ENCODE peak calls at places on chromosomes 1 and 21, in ten cellular contexts. One of them, this sample, is unnamed.

GRCh38 chr1:44418022-44418673 is 13.1 kb downstream of the RNF220 start:
- DNase-seq in bronchial epithelial cell: no peak
- DNase-seq in BE2C: no peak
- DNase-seq in AG04450: no peak
- DNase-seq in tibial artery: no peak
- DNase-seq in psoas muscle: no peak
- DNase-seq in GM12878: no peak
- DNase-seq in uterus: no peak
- DNase-seq in astrocyte: no peak
- DNase-seq in choroid plexus epithelial cell: no peak
- DNase-seq in this sample: no peak

GRCh38 chr21:46063227-46063626 is 34.7 kb upstream of the COL6A2 start:
- DNase-seq in bronchial epithelial cell: no peak
- DNase-seq in BE2C: no peak
- DNase-seq in AG04450: no peak
- DNase-seq in tibial artery: no peak
- DNase-seq in psoas muscle: peak
- DNase-seq in GM12878: no peak
- DNase-seq in uterus: no peak
- DNase-seq in astrocyte: no peak
- DNase-seq in choroid plexus epithelial cell: peak
- DNase-seq in this sample: no peak

GRCh38 chr1:1182491-1183220 is 9.0 kb downstream of the TTLL10 start:
- DNase-seq in bronchial epithelial cell: no peak
- DNase-seq in BE2C: peak
- DNase-seq in AG04450: no peak
- DNase-seq in tibial artery: no peak
- DNase-seq in psoas muscle: no peak
- DNase-seq in GM12878: no peak
- DNase-seq in uterus: no peak
- DNase-seq in astrocyte: no peak
- DNase-seq in choroid plexus epithelial cell: no peak
- DNase-seq in this sample: peak

GRCh38 chr1:93552751-93553455 is 105.0 kb downstream of the FNBP1L start:
- DNase-seq in bronchial epithelial cell: peak
- DNase-seq in BE2C: no peak
- DNase-seq in AG04450: no peak
- DNase-seq in tibial artery: no peak
- DNase-seq in psoas muscle: no peak
- DNase-seq in GM12878: no peak
- DNase-seq in uterus: no peak
- DNase-seq in astrocyte: peak
- DNase-seq in choroid plexus epithelial cell: peak
- DNase-seq in this sample: no peak

GRCh38 chr1:36136535-36136934 is 11.5 kb upstream of the COL8A2 start:
- DNase-seq in bronchial epithelial cell: peak
- DNase-seq in BE2C: no peak
- DNase-seq in AG04450: peak
- DNase-seq in tibial artery: peak
- DNase-seq in psoas muscle: no peak
- DNase-seq in GM12878: no peak
- DNase-seq in uterus: no peak
- DNase-seq in astrocyte: peak
- DNase-seq in choroid plexus epithelial cell: peak
- DNase-seq in this sample: no peak

GRCh38 chr1:17539526-17540254 is at the start of gene ARHGEF10L:
- DNase-seq in bronchial epithelial cell: no peak
- DNase-seq in BE2C: peak
- DNase-seq in AG04450: no peak
- DNase-seq in tibial artery: no peak
- DNase-seq in psoas muscle: peak
- DNase-seq in GM12878: no peak
- DNase-seq in uterus: no peak
- DNase-seq in astrocyte: no peak
- DNase-seq in choroid plexus epithelial cell: no peak
- DNase-seq in this sample: no peak

GRCh38 chr1:86758570-86758969 is 54.2 kb downstream of the SH3GLB1 start:
- DNase-seq in bronchial epithelial cell: peak
- DNase-seq in BE2C: no peak
- DNase-seq in AG04450: no peak
- DNase-seq in tibial artery: no peak
- DNase-seq in psoas muscle: no peak
- DNase-seq in GM12878: no peak
- DNase-seq in uterus: no peak
- DNase-seq in astrocyte: no peak
- DNase-seq in choroid plexus epithelial cell: no peak
- DNase-seq in this sample: no peak

GRCh38 chr1:219000606-219001005 is 173.1 kb upstream of the LYPLAL1 start:
- DNase-seq in bronchial epithelial cell: peak
- DNase-seq in BE2C: no peak
- DNase-seq in AG04450: no peak
- DNase-seq in tibial artery: no peak
- DNase-seq in psoas muscle: no peak
- DNase-seq in GM12878: no peak
- DNase-seq in uterus: no peak
- DNase-seq in astrocyte: peak
- DNase-seq in choroid plexus epithelial cell: peak
- DNase-seq in this sample: no peak

GRCh38 chr1:154951901-154952657 is 3.8 kb downstream of the PBXIP1 start:
- DNase-seq in bronchial epithelial cell: no peak
- DNase-seq in BE2C: no peak
- DNase-seq in AG04450: no peak
- DNase-seq in tibial artery: no peak
- DNase-seq in psoas muscle: peak
- DNase-seq in GM12878: no peak
- DNase-seq in uterus: no peak
- DNase-seq in astrocyte: no peak
- DNase-seq in choroid plexus epithelial cell: no peak
- DNase-seq in this sample: no peak

GRCh38 chr1:28199328-28200233 is 23.1 kb upstream of the PTAFR start:
- DNase-seq in bronchial epithelial cell: no peak
- DNase-seq in BE2C: no peak
- DNase-seq in AG04450: no peak
- DNase-seq in tibial artery: no peak
- DNase-seq in psoas muscle: no peak
- DNase-seq in GM12878: peak
- DNase-seq in uterus: no peak
- DNase-seq in astrocyte: no peak
- DNase-seq in choroid plexus epithelial cell: no peak
- DNase-seq in this sample: no peak

GRCh38 chr1:177082855-177083741 is 81.4 kb downstream of the ASTN1 start:
- DNase-seq in bronchial epithelial cell: peak
- DNase-seq in BE2C: no peak
- DNase-seq in AG04450: no peak
- DNase-seq in tibial artery: no peak
- DNase-seq in psoas muscle: no peak
- DNase-seq in GM12878: no peak
- DNase-seq in uterus: no peak
- DNase-seq in astrocyte: peak
- DNase-seq in choroid plexus epithelial cell: peak
- DNase-seq in this sample: no peak

GRCh38 chr1:1542766-1543705 is 2.6 kb upstream of the TMEM240 start:
- DNase-seq in bronchial epithelial cell: no peak
- DNase-seq in BE2C: peak
- DNase-seq in AG04450: no peak
- DNase-seq in tibial artery: no peak
- DNase-seq in psoas muscle: peak
- DNase-seq in GM12878: no peak
- DNase-seq in uterus: no peak
- DNase-seq in astrocyte: no peak
- DNase-seq in choroid plexus epithelial cell: no peak
- DNase-seq in this sample: no peak

GRCh38 chr1:184633785-184634184 is 120.9 kb downstream of the EDEM3 start:
- DNase-seq in bronchial epithelial cell: no peak
- DNase-seq in BE2C: no peak
- DNase-seq in AG04450: no peak
- DNase-seq in tibial artery: no peak
- DNase-seq in psoas muscle: no peak
- DNase-seq in GM12878: no peak
- DNase-seq in uterus: no peak
- DNase-seq in astrocyte: no peak
- DNase-seq in choroid plexus epithelial cell: no peak
- DNase-seq in this sample: no peak

GRCh38 chr1:204132718-204133117 is 19.1 kb downstream of the ETNK2 start:
- DNase-seq in bronchial epithelial cell: no peak
- DNase-seq in BE2C: no peak
- DNase-seq in AG04450: no peak
- DNase-seq in tibial artery: no peak
- DNase-seq in psoas muscle: no peak
- DNase-seq in GM12878: no peak
- DNase-seq in uterus: no peak
- DNase-seq in astrocyte: no peak
- DNase-seq in choroid plexus epithelial cell: no peak
- DNase-seq in this sample: no peak

GRCh38 chr1:204131978-204132377 is 19.9 kb downstream of the ETNK2 start:
- DNase-seq in bronchial epithelial cell: no peak
- DNase-seq in BE2C: no peak
- DNase-seq in AG04450: no peak
- DNase-seq in tibial artery: no peak
- DNase-seq in psoas muscle: no peak
- DNase-seq in GM12878: no peak
- DNase-seq in uterus: no peak
- DNase-seq in astrocyte: no peak
- DNase-seq in choroid plexus epithelial cell: no peak
- DNase-seq in this sample: no peak

GRCh38 chr1:204130178-204130577 is 21.7 kb downstream of the ETNK2 start:
- DNase-seq in bronchial epithelial cell: no peak
- DNase-seq in BE2C: peak
- DNase-seq in AG04450: no peak
- DNase-seq in tibial artery: no peak
- DNase-seq in psoas muscle: no peak
- DNase-seq in GM12878: no peak
- DNase-seq in uterus: peak
- DNase-seq in astrocyte: no peak
- DNase-seq in choroid plexus epithelial cell: no peak
- DNase-seq in this sample: no peak

GRCh38 chr1:204128964-204129896 is 22.6 kb downstream of the ETNK2 start:
- DNase-seq in bronchial epithelial cell: peak
- DNase-seq in BE2C: peak
- DNase-seq in AG04450: peak
- DNase-seq in tibial artery: peak
- DNase-seq in psoas muscle: peak
- DNase-seq in GM12878: no peak
- DNase-seq in uterus: peak
- DNase-seq in astrocyte: peak
- DNase-seq in choroid plexus epithelial cell: peak
- DNase-seq in this sample: peak

GRCh38 chr1:204130989-204131892 is 20.6 kb downstream of the ETNK2 start:
- DNase-seq in bronchial epithelial cell: peak
- DNase-seq in BE2C: no peak
- DNase-seq in AG04450: peak
- DNase-seq in tibial artery: peak
- DNase-seq in psoas muscle: no peak
- DNase-seq in GM12878: no peak
- DNase-seq in uterus: peak
- DNase-seq in astrocyte: peak
- DNase-seq in choroid plexus epithelial cell: peak
- DNase-seq in this sample: no peak
- TF ChIP-seq CTCF in bronchial epithelial cell: no peak
- TF ChIP-seq CTCF in BE2C: peak
- TF ChIP-seq CTCF in AG04450: peak
- TF ChIP-seq CTCF in tibial artery: no peak
- TF ChIP-seq CTCF in psoas muscle: no peak
- TF ChIP-seq CTCF in GM12878: no peak
- TF ChIP-seq CTCF in uterus: no peak
- TF ChIP-seq CTCF in astrocyte: peak
- TF ChIP-seq CTCF in choroid plexus epithelial cell: peak
- TF ChIP-seq CTCF in this sample: no peak

GRCh38 chr1:68751723-68752122 is 254.8 kb upstream of the DEPDC1 start:
- DNase-seq in bronchial epithelial cell: no peak
- DNase-seq in BE2C: no peak
- DNase-seq in AG04450: no peak
- DNase-seq in tibial artery: no peak
- DNase-seq in psoas muscle: no peak
- DNase-seq in GM12878: no peak
- DNase-seq in uterus: no peak
- DNase-seq in astrocyte: no peak
- DNase-seq in choroid plexus epithelial cell: no peak
- DNase-seq in this sample: no peak
- TF ChIP-seq CTCF in bronchial epithelial cell: no peak
- TF ChIP-seq CTCF in BE2C: peak
- TF ChIP-seq CTCF in AG04450: no peak
- TF ChIP-seq CTCF in tibial artery: no peak
- TF ChIP-seq CTCF in psoas muscle: no peak
- TF ChIP-seq CTCF in GM12878: no peak
- TF ChIP-seq CTCF in uterus: no peak
- TF ChIP-seq CTCF in astrocyte: no peak
- TF ChIP-seq CTCF in choroid plexus epithelial cell: no peak
- TF ChIP-seq CTCF in this sample: no peak

GRCh38 chr1:88009916-88010315 is 674.2 kb upstream of the PKN2 start:
- DNase-seq in bronchial epithelial cell: no peak
- DNase-seq in BE2C: no peak
- DNase-seq in AG04450: no peak
- DNase-seq in tibial artery: no peak
- DNase-seq in psoas muscle: no peak
- DNase-seq in GM12878: no peak
- DNase-seq in uterus: no peak
- DNase-seq in astrocyte: no peak
- DNase-seq in choroid plexus epithelial cell: no peak
- DNase-seq in this sample: no peak
- TF ChIP-seq CTCF in bronchial epithelial cell: peak
- TF ChIP-seq CTCF in BE2C: no peak
- TF ChIP-seq CTCF in AG04450: no peak
- TF ChIP-seq CTCF in tibial artery: no peak
- TF ChIP-seq CTCF in psoas muscle: no peak
- TF ChIP-seq CTCF in GM12878: no peak
- TF ChIP-seq CTCF in uterus: no peak
- TF ChIP-seq CTCF in astrocyte: no peak
- TF ChIP-seq CTCF in choroid plexus epithelial cell: no peak
- TF ChIP-seq CTCF in this sample: no peak

GRCh38 chr1:227900571-227901051 is 47.1 kb downstream of the WNT9A start:
- DNase-seq in bronchial epithelial cell: no peak
- DNase-seq in BE2C: peak
- DNase-seq in AG04450: no peak
- DNase-seq in tibial artery: peak
- DNase-seq in psoas muscle: peak
- DNase-seq in GM12878: no peak
- DNase-seq in uterus: peak
- DNase-seq in astrocyte: no peak
- DNase-seq in choroid plexus epithelial cell: no peak
- DNase-seq in this sample: no peak

GRCh38 chr1:227903061-227903521 is 44.6 kb downstream of the WNT9A start:
- DNase-seq in bronchial epithelial cell: no peak
- DNase-seq in BE2C: no peak
- DNase-seq in AG04450: no peak
- DNase-seq in tibial artery: no peak
- DNase-seq in psoas muscle: peak
- DNase-seq in GM12878: no peak
- DNase-seq in uterus: no peak
- DNase-seq in astrocyte: no peak
- DNase-seq in choroid plexus epithelial cell: no peak
- DNase-seq in this sample: no peak

GRCh38 chr1:227901239-227901905 is 46.4 kb downstream of the WNT9A start:
- DNase-seq in bronchial epithelial cell: no peak
- DNase-seq in BE2C: peak
- DNase-seq in AG04450: no peak
- DNase-seq in tibial artery: peak
- DNase-seq in psoas muscle: peak
- DNase-seq in GM12878: no peak
- DNase-seq in uterus: no peak
- DNase-seq in astrocyte: no peak
- DNase-seq in choroid plexus epithelial cell: no peak
- DNase-seq in this sample: no peak

GRCh38 chr1:227902641-227902990 is 45.1 kb downstream of the WNT9A start:
- DNase-seq in bronchial epithelial cell: no peak
- DNase-seq in BE2C: no peak
- DNase-seq in AG04450: no peak
- DNase-seq in tibial artery: no peak
- DNase-seq in psoas muscle: peak
- DNase-seq in GM12878: no peak
- DNase-seq in uterus: no peak
- DNase-seq in astrocyte: no peak
- DNase-seq in choroid plexus epithelial cell: no peak
- DNase-seq in this sample: no peak

GRCh38 chr1:227901906-227902640 is 45.7 kb downstream of the WNT9A start:
- DNase-seq in bronchial epithelial cell: no peak
- DNase-seq in BE2C: no peak
- DNase-seq in AG04450: no peak
- DNase-seq in tibial artery: no peak
- DNase-seq in psoas muscle: peak
- DNase-seq in GM12878: no peak
- DNase-seq in uterus: no peak
- DNase-seq in astrocyte: peak
- DNase-seq in choroid plexus epithelial cell: peak
- DNase-seq in this sample: no peak
- TF ChIP-seq CTCF in bronchial epithelial cell: no peak
- TF ChIP-seq CTCF in BE2C: no peak
- TF ChIP-seq CTCF in AG04450: no peak
- TF ChIP-seq CTCF in tibial artery: no peak
- TF ChIP-seq CTCF in psoas muscle: no peak
- TF ChIP-seq CTCF in GM12878: no peak
- TF ChIP-seq CTCF in uterus: no peak
- TF ChIP-seq CTCF in astrocyte: no peak
- TF ChIP-seq CTCF in choroid plexus epithelial cell: no peak
- TF ChIP-seq CTCF in this sample: no peak

This sample was measured in activated B cell treated with CpG ODN at 0.5 μM for 24 hours.